ENCODE peak calls at places on chromosome 17, in six cellular contexts. E is WERI-Rb-1, Q is H9, G is WTC11, I is HFFc6, D is fibroblast of lung. W is an unnamed sample.

GRCh38 chr17:61360318-61360717 is 39.3 kb upstream of the TBX2 start:
- DNase-seq in G (no peak), E (no peak), D (no peak), Q (no peak), I (no peak), W (no peak)

GRCh38 chr17:42101513-42102292 is 3.4 kb upstream of the ZNF385C start:
- DNase-seq in E (peak), D (peak), I (peak), Q (peak), G (peak), W (peak)

GRCh38 chr17:35236821-35237220 is 6.1 kb upstream of the SLFN5 start:
- DNase-seq in E (no peak), Q (no peak), D (no peak), I (no peak), G (no peak), W (no peak)

GRCh38 chr17:18919963-18920362 is 32.0 kb upstream of the SLC5A10 start:
- DNase-seq in G (no peak), I (no peak), D (no peak), E (no peak), Q (no peak), W (no peak)

GRCh38 chr17:8563981-8564602 is 66.4 kb downstream of the MYH10 start:
- DNase-seq in D (peak), Q (no peak), I (peak), E (no peak), G (no peak), W (no peak)

GRCh38 chr17:29857823-29858222 is 72.2 kb downstream of the SSH2 start:
- DNase-seq in E (no peak), G (no peak), Q (no peak), I (no peak), D (no peak), W (no peak)

GRCh38 chr17:65504141-65504540 is 57.3 kb downstream of the AXIN2 start:
- DNase-seq in D (no peak), E (no peak), Q (no peak), I (no peak), G (no peak), W (no peak)

GRCh38 chr17:48727415-48728175 is 955 bp downstream of the HOXB13 start:
- DNase-seq in E (no peak), Q (no peak), G (no peak), D (no peak), I (no peak), W (no peak)

GRCh38 chr17:17853811-17854527 is 17.2 kb upstream of the SREBF1 start:
- DNase-seq in G (no peak), D (no peak), E (no peak), Q (no peak), I (peak), W (no peak)

GRCh38 chr17:75346906-75347305 is 57.7 kb upstream of the SLC25A19 start:
- DNase-seq in D (peak), I (no peak), Q (peak), E (peak), G (no peak), W (no peak)

GRCh38 chr17:70523407-70523806 is 354.1 kb downstream of the KCNJ2 start:
- DNase-seq in I (no peak), Q (no peak), D (no peak), G (no peak), E (no peak), W (no peak)

GRCh38 chr17:55421179-55421934 is at the start of gene MMD:
- DNase-seq in G (peak), I (no peak), E (no peak), D (no peak), Q (no peak), W (peak)

GRCh38 chr17:76437467-76438402 is 15.2 kb downstream of the UBE2O start:
- DNase-seq in G (no peak), D (no peak), Q (no peak), E (no peak), I (no peak), W (no peak)

GRCh38 chr17:40602445-40603443 is 37.5 kb upstream of the CCR7 start:
- DNase-seq in Q (no peak), G (no peak), I (no peak), E (no peak), D (no peak), W (no peak)

GRCh38 chr17:53490447-53490968 is 332.2 kb upstream of the KIF2B start:
- DNase-seq in G (no peak), E (no peak), D (no peak), I (no peak), Q (no peak), W (no peak)

GRCh38 chr17:48244121-48244711 is 136.7 kb downstream of the SNX11 start:
- DNase-seq in D (no peak), E (no peak), G (no peak), Q (no peak), I (peak), W (no peak)

GRCh38 chr17:75457047-75457654 is 716 bp downstream of the TMEM94 start:
- DNase-seq in Q (peak), G (peak), I (no peak), D (peak), E (peak), W (peak)

GRCh38 chr17:41308251-41308917 is 725 bp downstream of the KRTAP16-1 start:
- DNase-seq in D (no peak), E (no peak), Q (no peak), G (no peak), I (no peak), W (no peak)

GRCh38 chr17:8109669-8110455 is 8.5 kb downstream of the ALOXE3 start:
- DNase-seq in G (peak), E (peak), I (no peak), D (peak), Q (peak), W (peak)

GRCh38 chr17:59859444-59860025 is 33.2 kb downstream of the TUBD1 start:
- DNase-seq in E (no peak), D (peak), I (peak), G (no peak), Q (no peak), W (no peak)

GRCh38 chr17:41529491-41529915 is 1.4 kb upstream of the KRT19 start:
- DNase-seq in I (no peak), D (no peak), E (no peak), G (no peak), Q (no peak), W (no peak)

GRCh38 chr17:78346605-78347250 is 13.1 kb downstream of the SOCS3 start:
- DNase-seq in G (no peak), E (no peak), I (peak), Q (no peak), D (no peak), W (no peak)

GRCh38 chr17:47915667-47916242 is 19.7 kb downstream of the SP2 start:
- DNase-seq in G (no peak), D (no peak), Q (no peak), I (no peak), E (no peak), W (no peak)

GRCh38 chr17:54745239-54745638 is 155.4 kb upstream of the TOM1L1 start:
- DNase-seq in I (no peak), E (no peak), Q (no peak), G (no peak), D (no peak), W (no peak)

GRCh38 chr17:10118788-10119130 is 79.6 kb downstream of the GAS7 start:
- DNase-seq in I (no peak), G (no peak), D (no peak), Q (no peak), E (peak), W (no peak)

GRCh38 chr17:29789186-29790170 is 140.6 kb downstream of the SSH2 start:
- DNase-seq in E (no peak), I (no peak), Q (no peak), G (no peak), D (peak), W (no peak)

GRCh38 chr17:3815925-3816324 is 14.9 kb upstream of the ITGAE start:
- DNase-seq in G (no peak), D (no peak), E (no peak), I (no peak), Q (no peak), W (no peak)

GRCh38 chr17:50112694-50113093 is 17.3 kb downstream of the SAMD14 start:
- DNase-seq in I (no peak), D (no peak), G (no peak), Q (no peak), E (no peak), W (no peak)

GRCh38 chr17:37110012-37110701 is 161.4 kb downstream of the AATF start:
- DNase-seq in G (no peak), E (no peak), I (no peak), D (no peak), Q (peak), W (no peak)

GRCh38 chr17:1244606-1245012 is 25.6 kb upstream of the BHLHA9 start:
- DNase-seq in G (no peak), Q (no peak), I (no peak), E (no peak), D (no peak), W (no peak)

GRCh38 chr17:17467720-17468119 is 9.1 kb upstream of the MED9 start:
- DNase-seq in E (peak), I (peak), Q (no peak), G (no peak), D (no peak), W (no peak)

GRCh38 chr17:44915727-44916058 is 393 bp upstream of the GFAP start:
- DNase-seq in G (no peak), I (no peak), D (no peak), Q (no peak), E (no peak), W (no peak)
- TF ChIP-seq CTCF in G (no peak), I (no peak), D (no peak), Q (no peak), E (no peak), W (no peak)

GRCh38 chr17:58617563-58617962 is 74.3 kb downstream of the TEX14 start:
- DNase-seq in I (no peak), G (no peak), D (no peak), E (no peak), Q (no peak), W (no peak)
- TF ChIP-seq CTCF in I (no peak), G (no peak), D (no peak), E (no peak), Q (no peak), W (no peak)

DNA sequence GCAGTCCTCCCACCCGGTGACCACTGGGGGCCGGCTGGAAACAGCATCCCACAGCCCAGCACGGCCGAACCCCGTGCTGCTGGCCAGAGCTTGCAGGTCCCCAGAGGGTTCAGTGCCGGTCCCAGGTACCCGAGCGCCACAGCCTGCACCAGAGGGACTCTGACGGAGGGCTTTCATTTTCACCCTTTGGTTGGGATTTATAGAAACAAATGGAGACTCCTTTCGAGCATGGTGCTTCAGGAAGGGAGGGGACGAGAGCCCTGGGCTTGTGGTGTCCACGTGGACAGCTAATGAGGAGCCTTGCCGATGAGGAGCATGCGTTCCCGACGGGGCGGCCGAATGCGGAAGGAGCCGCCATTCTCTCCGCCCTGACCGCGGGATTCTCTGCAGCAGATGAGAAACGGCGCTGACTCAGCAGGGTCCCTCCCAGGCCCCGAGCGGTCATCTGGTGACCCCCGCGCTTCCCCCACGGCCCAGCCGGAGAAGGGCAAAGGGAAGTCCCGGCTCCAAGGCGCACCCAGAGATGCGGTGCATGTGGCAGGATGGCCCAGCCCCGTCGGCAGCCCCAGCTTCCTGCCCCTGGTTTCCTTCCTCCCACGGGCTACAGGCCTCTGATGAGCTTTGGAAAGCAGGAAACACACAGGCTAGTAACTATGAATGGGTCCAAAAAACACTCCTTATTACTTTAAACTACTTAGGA is 9.8 kb downstream of the SLC38A10 start:
- DNase-seq in Q (no peak), I (no peak), E (no peak), G (no peak), D (peak), W (no peak)
- TF ChIP-seq CTCF in Q (no peak), I (no peak), E (no peak), G (no peak), D (no peak), W (no peak)

GRCh38 chr17:21096874-21097273 is 29.9 kb upstream of the DHRS7B start:
- DNase-seq in Q (no peak), G (no peak), I (no peak), D (no peak), E (no peak), W (no peak)

GRCh38 chr17:21090889-21091618 is 35.7 kb upstream of the DHRS7B start:
- DNase-seq in D (peak), G (no peak), I (no peak), E (no peak), Q (no peak), W (no peak)

GRCh38 chr17:21098934-21099687 is 27.7 kb upstream of the DHRS7B start:
- DNase-seq in D (peak), Q (peak), I (peak), G (peak), E (peak), W (peak)

GRCh38 chr17:21094298-21094704 is 32.5 kb upstream of the DHRS7B start:
- DNase-seq in Q (no peak), I (no peak), G (no peak), D (no peak), E (no peak), W (no peak)

GRCh38 chr17:21095735-21096134 is 31.0 kb upstream of the DHRS7B start:
- DNase-seq in Q (no peak), G (no peak), I (no peak), D (no peak), E (no peak), W (no peak)
- TF ChIP-seq CTCF in Q (peak), G (no peak), I (no peak), D (no peak), E (peak), W (no peak)

DNA sequence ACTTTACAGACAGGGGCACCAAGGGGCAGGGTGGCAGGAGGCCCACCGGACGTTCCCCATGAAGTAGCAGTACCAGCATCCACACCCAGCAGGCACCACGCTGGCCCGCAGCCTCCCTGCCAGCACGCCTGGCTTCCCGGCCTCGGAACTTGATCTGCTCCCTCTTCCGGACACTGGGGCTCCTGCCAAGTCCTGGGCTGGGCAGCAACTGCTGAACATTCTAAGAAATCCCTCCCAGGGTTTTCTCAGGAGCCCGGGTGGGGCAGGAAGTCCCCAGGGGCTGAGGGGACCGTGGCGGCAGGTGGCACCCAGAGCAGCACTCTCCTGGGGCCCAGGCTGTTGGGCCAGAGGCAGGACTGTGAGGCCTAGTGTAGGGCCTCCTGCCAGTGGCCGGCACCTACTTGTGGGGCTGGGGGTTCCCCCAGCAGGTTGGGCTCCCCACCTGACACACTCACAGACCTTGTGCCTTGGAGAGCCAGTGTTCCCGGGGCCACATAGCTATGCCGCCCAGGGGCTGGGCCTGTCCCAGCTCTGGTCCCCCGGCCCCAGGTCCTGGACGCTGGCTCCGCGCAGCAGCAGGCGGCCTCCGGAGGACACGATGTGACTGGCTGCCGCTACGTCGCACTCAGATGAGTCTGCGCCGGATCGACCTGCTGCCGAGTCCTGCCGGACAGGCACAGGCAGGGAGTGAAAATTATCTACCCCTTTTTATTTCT is 86.2 kb upstream of the CBX4 start:
- DNase-seq in E (no peak), G (no peak), I (no peak), Q (no peak), D (peak), W (no peak)
- TF ChIP-seq CTCF in E (no peak), G (no peak), I (no peak), Q (peak), D (peak), W (no peak)

GRCh38 chr17:67574658-67575293 is 143.0 kb upstream of the NOL11 start:
- DNase-seq in D (no peak), I (no peak), G (no peak), E (peak), Q (no peak), W (no peak)

GRCh38 chr17:67573987-67574657 is 143.6 kb upstream of the NOL11 start:
- DNase-seq in I (no peak), E (no peak), D (no peak), Q (no peak), G (no peak), W (no peak)

GRCh38 chr17:67576471-67576870 is 141.3 kb upstream of the NOL11 start:
- DNase-seq in G (no peak), Q (no peak), I (no peak), E (no peak), D (no peak), W (no peak)

GRCh38 chr17:67577429-67577828 is 140.3 kb upstream of the NOL11 start:
- DNase-seq in D (no peak), E (no peak), G (no peak), I (no peak), Q (no peak), W (no peak)

GRCh38 chr17:67575325-67575724 is 142.4 kb upstream of the NOL11 start:
- DNase-seq in I (no peak), E (peak), G (no peak), Q (no peak), D (no peak), W (no peak)
- TF ChIP-seq CTCF in I (no peak), E (peak), G (no peak), Q (no peak), D (no peak), W (no peak)

GRCh38 chr17:28675485-28675884 is 13.5 kb downstream of the SUPT6H start:
- DNase-seq in E (no peak), D (no peak), G (no peak), Q (no peak), I (no peak), W (no peak)

GRCh38 chr17:28675980-28676379 is 14.0 kb downstream of the SUPT6H start:
- DNase-seq in Q (no peak), D (no peak), I (no peak), E (no peak), G (no peak), W (no peak)
- TF ChIP-seq CTCF in Q (peak), D (peak), I (peak), E (peak), G (peak), W (no peak)

DNA sequence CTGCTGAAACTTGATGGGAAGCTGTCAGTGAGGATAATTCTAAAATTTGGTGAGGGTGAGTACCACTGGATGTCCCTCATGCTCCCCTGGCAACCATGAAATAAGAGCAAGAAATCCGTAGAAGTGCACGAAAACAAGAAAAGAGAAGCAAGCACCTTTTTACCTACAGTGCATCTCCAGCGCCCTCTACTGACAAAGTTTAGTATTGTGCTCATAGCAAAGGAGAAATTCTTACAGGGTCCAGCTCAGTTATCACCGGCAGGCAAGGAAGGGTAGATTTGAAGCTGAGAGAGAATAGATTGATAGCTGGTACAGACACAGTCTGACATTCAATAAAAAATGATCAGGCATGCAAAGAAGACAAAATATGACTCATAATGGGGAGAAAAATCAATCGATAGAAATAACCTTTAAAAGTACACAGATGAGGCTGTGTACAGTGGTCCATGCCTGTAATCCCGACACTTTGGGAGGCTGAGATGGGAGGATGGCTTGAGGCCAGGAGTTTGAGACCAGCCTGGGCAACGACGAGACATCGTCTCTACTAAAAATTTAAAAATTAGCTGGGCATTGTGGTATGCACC is 28.3 kb upstream of the TEX2 start:
- DNase-seq in G (no peak), Q (no peak), I (no peak), D (no peak), E (peak), W (no peak)
- TF ChIP-seq CTCF in G (peak), Q (peak), I (peak), D (peak), E (peak), W (peak)

GRCh38 chr17:73998246-73999220 is 204.9 kb upstream of the RPL38 start:
- DNase-seq in Q (peak), G (peak), I (no peak), D (no peak), E (peak), W (no peak)
- TF ChIP-seq CTCF in Q (peak), G (peak), I (peak), D (peak), E (peak), W (peak)

GRCh38 chr17:51595965-51596364 is 335.6 kb downstream of the UTP18 start:
- DNase-seq in I (no peak), G (no peak), Q (no peak), E (no peak), D (no peak), W (no peak)

GRCh38 chr17:51601622-51602261 is 341.4 kb downstream of the UTP18 start:
- DNase-seq in Q (no peak), G (no peak), I (no peak), D (no peak), E (no peak), W (no peak)

GRCh38 chr17:51598824-51599223 is 338.5 kb downstream of the UTP18 start:
- DNase-seq in I (no peak), E (no peak), G (no peak), D (no peak), Q (peak), W (no peak)

GRCh38 chr17:51597340-51597739 is 337.0 kb downstream of the UTP18 start:
- DNase-seq in E (no peak), Q (no peak), G (no peak), I (no peak), D (no peak), W (no peak)
- TF ChIP-seq CTCF in E (no peak), Q (no peak), G (no peak), I (no peak), D (no peak), W (no peak)

W was measured in mesothelial cell of epicardium.